ENCODE peak calls at places on chromosomes 5 and 9, in five cellular contexts. Q, C, M, G and Y are unnamed samples.

GRCh38 chr5:78916044-78916443 is 69.1 kb downstream of the ARSB start:
- DNase-seq in M (no peak), C (no peak), G (no peak), Q (no peak), Y (no peak)

GRCh38 chr5:29899583-29899982 is 1293.9 kb upstream of the CDH6 start:
- DNase-seq in Q (no peak), G (no peak), C (no peak), M (no peak), Y (no peak)

GRCh38 chr9:4690144-4690543 is 10.8 kb downstream of the CDC37L1 start:
- DNase-seq in Q (no peak), G (no peak), C (no peak), M (no peak), Y (no peak)

GRCh38 chr9:112050544-112051475 is 124.3 kb downstream of the SUSD1 start:
- DNase-seq in G (no peak), Q (no peak), C (no peak), M (no peak), Y (no peak)

GRCh38 chr9:116693233-116693731 is 6.2 kb downstream of the TRIM32 start:
- DNase-seq in C (no peak), Q (no peak), M (no peak), G (no peak), Y (no peak)

GRCh38 chr9:89464991-89465390 is 32.9 kb downstream of the SEMA4D start:
- DNase-seq in G (no peak), M (no peak), C (no peak), Q (no peak), Y (no peak)

GRCh38 chr9:16074962-16075361 is 522.1 kb downstream of the CCDC171 start:
- DNase-seq in M (no peak), Q (no peak), G (no peak), C (no peak), Y (no peak)

GRCh38 chr9:6757132-6757987 is at the start of gene KDM4C:
- DNase-seq in M (peak; percentile 90), G (peak; percentile 92), C (peak; percentile 84), Q (peak; percentile 96), Y (peak; percentile 91)

GRCh38 chr5:34487202-34487879 is 168.8 kb upstream of the RAI14 start:
- DNase-seq in M (no peak), G (no peak), C (no peak), Q (no peak), Y (no peak)

GRCh38 chr5:96995419-96995818 is 59.5 kb downstream of the LNPEP start:
- DNase-seq in C (no peak), G (no peak), Q (no peak), M (no peak), Y (no peak)

GRCh38 chr9:89655047-89655989 is 50.5 kb downstream of the GADD45G start:
- DNase-seq in M (no peak), C (no peak), G (no peak), Q (no peak), Y (no peak)

GRCh38 chr5:179114756-179115155 is 54.6 kb downstream of the ZNF354C start:
- DNase-seq in M (no peak), Q (no peak), C (no peak), G (no peak), Y (no peak)

GRCh38 chr5:139138790-139139189 is 59.4 kb downstream of the SIL1 start:
- DNase-seq in Q (peak; percentile 58), C (no peak), M (peak; percentile 45), G (no peak), Y (no peak)

GRCh38 chr5:51684794-51685355 is 301.6 kb downstream of the ISL1 start:
- DNase-seq in G (no peak), M (no peak), C (no peak), Q (no peak), Y (no peak)

GRCh38 chr9:136485651-136486050 is 2.8 kb upstream of the SEC16A start:
- DNase-seq in C (no peak), M (no peak), G (no peak), Q (peak; percentile 58), Y (no peak)

GRCh38 chr5:34657550-34657921 is 1.4 kb downstream of the RAI14 start:
- DNase-seq in C (no peak), G (no peak), Q (peak; percentile 64), M (no peak), Y (no peak)

GRCh38 chr5:140603739-140604138 is 29.2 kb downstream of the CD14 start:
- DNase-seq in Q (no peak), C (no peak), M (no peak), G (no peak), Y (no peak)

GRCh38 chr9:109574061-109574882 is 76.2 kb upstream of the PTPN3 start:
- DNase-seq in C (no peak), Q (no peak), G (no peak), M (peak; percentile 38), Y (no peak)

GRCh38 chr9:6354072-6354686 is 26.0 kb downstream of the TPD52L3 start:
- DNase-seq in M (peak; percentile 49), G (no peak), C (no peak), Q (no peak), Y (peak; percentile 12)

GRCh38 chr9:5798581-5798980 is 34.3 kb downstream of the ERMP1 start:
- DNase-seq in C (no peak), M (no peak), G (no peak), Q (no peak), Y (no peak)

GRCh38 chr9:108991479-108991878 is 21.8 kb downstream of the CTNNAL1 start:
- DNase-seq in M (no peak), C (no peak), G (no peak), Q (no peak), Y (no peak)

GRCh38 chr5:135508496-135509005 is 27.2 kb downstream of the NEUROG1 start:
- DNase-seq in G (no peak), M (no peak), Q (no peak), C (no peak), Y (no peak)

GRCh38 chr5:135504376-135504775 is 31.4 kb downstream of the NEUROG1 start:
- DNase-seq in G (no peak), M (no peak), C (no peak), Q (no peak), Y (no peak)

GRCh38 chr5:135501965-135502364 is 33.8 kb downstream of the NEUROG1 start:
- DNase-seq in Q (no peak), C (no peak), G (no peak), M (no peak), Y (no peak)

GRCh38 chr5:135502836-135503520 is 32.8 kb downstream of the NEUROG1 start:
- DNase-seq in C (no peak), Q (no peak), M (no peak), G (no peak), Y (no peak)

GRCh38 chr5:135505973-135506372 is 29.8 kb downstream of the NEUROG1 start:
- DNase-seq in M (no peak), G (no peak), Q (no peak), C (no peak), Y (no peak)
- H3K27ac ChIP-seq in M (no peak overlapping the region), G (no peak overlapping the region), Q (no peak overlapping the region), C (no peak overlapping the region), Y (no peak overlapping the region)

GRCh38 chr9:124663046-124663961 is 107.8 kb downstream of the NR6A1 start:
- DNase-seq in G (no peak), C (no peak), M (no peak), Q (no peak), Y (no peak)
- H3K4me3 ChIP-seq in G (no peak overlapping the region), C (no peak overlapping the region), M (no peak overlapping the region), Q (no peak overlapping the region), Y (no peak overlapping the region)

GRCh38 chr5:151151263-151151660 is 6.3 kb downstream of the ANXA6 start:
- DNase-seq in Q (no peak), G (no peak), C (no peak), M (no peak), Y (no peak)
- H3K4me1 ChIP-seq in Q (peaks cover 29% of the 10 kb centered on the region), G (peaks cover 98% of the 10 kb centered on the region), C (peaks cover 89% of the 10 kb centered on the region), M (peaks cover 9% of the 10 kb centered on the region), Y (peaks cover 100% of the 10 kb centered on the region)

GRCh38 chr5:6637022-6637421 is 3.8 kb downstream of the SRD5A1 start:
- DNase-seq in M (no peak), C (no peak), Q (no peak), G (no peak), Y (no peak)

GRCh38 chr5:6638236-6638635 is 5.0 kb downstream of the SRD5A1 start:
- DNase-seq in Q (no peak), M (no peak), C (no peak), G (no peak), Y (no peak)

GRCh38 chr5:6637590-6637989 is 4.3 kb downstream of the SRD5A1 start:
- DNase-seq in G (no peak), M (no peak), Q (no peak), C (no peak), Y (no peak)

GRCh38 chr5:6634788-6635430 is 1.7 kb downstream of the SRD5A1 start:
- DNase-seq in Q (no peak), G (no peak), M (no peak), C (no peak), Y (no peak)

DNA sequence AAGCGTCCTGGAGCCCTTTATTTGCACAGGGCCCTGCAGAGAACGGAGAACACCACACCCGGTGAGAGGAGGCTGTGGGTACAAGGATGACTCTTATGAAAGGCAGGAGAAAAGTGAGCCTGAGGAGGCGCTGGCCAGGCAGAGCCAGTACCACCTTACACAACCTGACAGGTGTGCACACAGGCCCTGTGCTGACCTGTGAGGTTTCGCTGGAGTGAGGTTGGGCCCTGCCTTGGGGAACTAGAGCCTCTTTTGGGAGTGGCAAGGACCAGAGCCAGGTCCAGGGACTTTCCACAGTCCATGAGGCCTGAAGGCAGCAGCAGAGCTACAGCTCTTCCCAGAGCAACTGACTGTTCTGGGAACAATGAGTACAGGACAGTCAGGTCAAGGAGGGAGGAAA is 3.1 kb downstream of the SRD5A1 start:
- DNase-seq in G (no peak), M (no peak), C (no peak), Q (no peak), Y (no peak)
- H3K27ac ChIP-seq in G (no peak overlapping the region), M (no peak overlapping the region), C (no peak overlapping the region), Q (no peak overlapping the region), Y (no peak overlapping the region)

GRCh38 chr9:115204827-115205506 is 87.0 kb upstream of the TNC start:
- DNase-seq in Q (no peak), G (no peak), C (no peak), M (no peak), Y (no peak)
- H3K4me3 ChIP-seq in Q (no peak overlapping the region), G (no peak overlapping the region), C (no peak overlapping the region), M (no peak overlapping the region), Y (no peak overlapping the region)

GRCh38 chr5:63262191-63262981 is 683.8 kb downstream of the LRRC70 start:
- DNase-seq in Q (no peak), G (no peak), M (no peak), C (no peak), Y (no peak)
- H3K4me1 ChIP-seq in Q (no peaks in the 10 kb centered on the region), G (no peaks in the 10 kb centered on the region), M (no peaks in the 10 kb centered on the region), C (no peaks in the 10 kb centered on the region), Y (no peaks in the 10 kb centered on the region)

GRCh38 chr9:92962846-92963245 is 15.5 kb downstream of the FGD3 start:
- DNase-seq in Q (no peak), C (no peak), M (no peak), G (no peak), Y (no peak)
- H3K27ac ChIP-seq in Q (no peak overlapping the region), C (no peak overlapping the region), M (no peak overlapping the region), G (peak overlapping the region; percentile 85), Y (peak overlapping the region; percentile 90)

GRCh38 chr5:1930880-1931589 is 48.3 kb upstream of the IRX4 start:
- DNase-seq in Q (peak; percentile 75), G (no peak), C (no peak), M (no peak), Y (no peak)
- H3K4me3 ChIP-seq in Q (peak overlapping the region; percentile 55), G (no peak overlapping the region), C (peak overlapping the region; percentile 69), M (no peak overlapping the region), Y (no peak overlapping the region)